ENCODE peak calls at places on chromosomes 7 and 10, in five cellular contexts. R is right atrium auricular region; T is astrocyte; L is body of pancreas; K is effector memory CD4-positive, alpha-beta T cell. X is an unnamed sample.
A peak's percentile ranks its signal among the peaks of the same experiment; 100 is the strongest.

GRCh38 chr10:63120554-63120953 is 12.6 kb upstream of the NRBF2 start:
- DNase-seq in T (peak; percentile 99), K (no peak), R (peak; percentile 63), L (peak; percentile 27), X (no peak)

GRCh38 chr7:27202018-27202740 is 2.3 kb upstream of the HOXA13 start:
- DNase-seq in L (no peak), T (no peak), R (peak; percentile 38), K (no peak), X (peak; percentile 69)

GRCh38 chr10:82256275-82256674 is 381.3 kb downstream of the NRG3 start:
- DNase-seq in L (no peak), R (no peak), T (no peak), K (no peak), X (no peak)

GRCh38 chr7:42351313-42351935 is 114.4 kb upstream of the GLI3 start:
- DNase-seq in T (peak; percentile 41), R (no peak), K (no peak), L (no peak), X (no peak)

GRCh38 chr10:23643396-23643795 is 204.5 kb downstream of the OTUD1 start:
- DNase-seq in T (no peak), K (no peak), R (no peak), L (peak; percentile 51), X (no peak)

GRCh38 chr10:62244785-62245595 is 23.7 kb downstream of the RTKN2 start:
- DNase-seq in K (peak; percentile 26), T (peak; percentile 50), L (peak; percentile 44), R (no peak), X (no peak)

GRCh38 chr7:123271231-123271630 is 71.5 kb upstream of the SLC13A1 start:
- DNase-seq in L (no peak), R (no peak), K (no peak), T (peak; percentile 2), X (no peak)

GRCh38 chr10:88528791-88529190 is 54.3 kb downstream of the RNLS start:
- DNase-seq in L (no peak), T (peak; percentile 48), K (no peak), R (no peak), X (no peak)

GRCh38 chr10:3668276-3668960 is 116.6 kb downstream of the KLF6 start:
- DNase-seq in K (peak; percentile 54), R (no peak), L (peak; percentile 63), T (peak; percentile 90), X (peak; percentile 84)

GRCh38 chr7:70836279-70836678 is 295.7 kb upstream of the GALNT17 start:
- DNase-seq in L (no peak), T (no peak), R (no peak), K (no peak), X (no peak)

GRCh38 chr10:57716884-57717283 is 550.8 kb downstream of the IPMK start:
- DNase-seq in K (no peak), L (no peak), T (peak; percentile 4), R (no peak), X (no peak)

GRCh38 chr10:95792874-95793285 is 36.9 kb downstream of the ENTPD1 start:
- DNase-seq in R (no peak), T (peak; percentile 63), L (peak; percentile 25), K (no peak), X (no peak)

GRCh38 chr10:5078781-5079180 is 15.4 kb upstream of the AKR1C3 start:
- DNase-seq in T (peak; percentile 6), L (peak; percentile 57), K (no peak), R (no peak), X (no peak)

GRCh38 chr10:77350711-77351119 is 286.9 kb downstream of the KCNMA1 start:
- DNase-seq in K (no peak), L (peak; percentile 49), R (peak; percentile 77), T (peak; percentile 99), X (no peak)

GRCh38 chr7:149823191-149823630 is 15.0 kb upstream of the ZNF862 start:
- DNase-seq in K (no peak), R (no peak), L (no peak), T (no peak), X (no peak)

GRCh38 chr7:90708841-90709317 is 112.8 kb downstream of the CDK14 start:
- DNase-seq in K (no peak), R (no peak), T (peak; percentile 19), L (peak; percentile 83), X (peak; percentile 7)

GRCh38 chr7:36021367-36021766 is 131.7 kb upstream of the EEPD1 start:
- DNase-seq in K (no peak), R (no peak), L (no peak), T (no peak), X (peak; percentile 69)

GRCh38 chr7:140640060-140640611 is 477 bp downstream of the DENND2A start:
- DNase-seq in L (no peak), R (no peak), T (peak; percentile 31), K (no peak), X (peak; percentile 87)

GRCh38 chr10:85250304-85250703 is 921.9 kb downstream of the CCSER2 start:
- DNase-seq in L (no peak), R (no peak), K (no peak), T (no peak), X (no peak)

GRCh38 chr7:16846611-16847165 is 35.1 kb downstream of the AGR3 start:
- DNase-seq in K (no peak), L (no peak), T (no peak), R (no peak), X (no peak)

GRCh38 chr7:22587322-22587721 is 87.3 kb upstream of the STEAP1B start:
- DNase-seq in R (no peak), K (no peak), L (no peak), T (peak; percentile 89), X (no peak)

GRCh38 chr10:62665771-62666170 is 138.7 kb upstream of the ADO start:
- DNase-seq in K (no peak), T (no peak), L (no peak), R (no peak), X (no peak)

GRCh38 chr7:51426163-51426562 is 109.6 kb upstream of the COBL start:
- DNase-seq in T (no peak), L (no peak), R (no peak), K (no peak), X (no peak)

GRCh38 chr10:68696018-68696417 is 25.0 kb upstream of the CCAR1 start:
- DNase-seq in K (no peak), R (no peak), L (no peak), T (no peak), X (no peak)

GRCh38 chr10:18540195-18540594 is 111.2 kb downstream of the NSUN6 start:
- DNase-seq in K (no peak), T (no peak), L (no peak), R (no peak), X (no peak)

GRCh38 chr10:71399946-71400345 is 3.2 kb downstream of the CDH23 start:
- DNase-seq in L (no peak), T (no peak), R (peak; percentile 28), K (no peak), X (no peak)
- H3K27me3 ChIP-seq in L (no peaks in the 10 kb centered on the region), T (peaks cover 56% of the 10 kb centered on the region), R (no peaks in the 10 kb centered on the region), K (peaks cover 15% of the 10 kb centered on the region), X (peaks cover 36% of the 10 kb centered on the region)

DNA sequence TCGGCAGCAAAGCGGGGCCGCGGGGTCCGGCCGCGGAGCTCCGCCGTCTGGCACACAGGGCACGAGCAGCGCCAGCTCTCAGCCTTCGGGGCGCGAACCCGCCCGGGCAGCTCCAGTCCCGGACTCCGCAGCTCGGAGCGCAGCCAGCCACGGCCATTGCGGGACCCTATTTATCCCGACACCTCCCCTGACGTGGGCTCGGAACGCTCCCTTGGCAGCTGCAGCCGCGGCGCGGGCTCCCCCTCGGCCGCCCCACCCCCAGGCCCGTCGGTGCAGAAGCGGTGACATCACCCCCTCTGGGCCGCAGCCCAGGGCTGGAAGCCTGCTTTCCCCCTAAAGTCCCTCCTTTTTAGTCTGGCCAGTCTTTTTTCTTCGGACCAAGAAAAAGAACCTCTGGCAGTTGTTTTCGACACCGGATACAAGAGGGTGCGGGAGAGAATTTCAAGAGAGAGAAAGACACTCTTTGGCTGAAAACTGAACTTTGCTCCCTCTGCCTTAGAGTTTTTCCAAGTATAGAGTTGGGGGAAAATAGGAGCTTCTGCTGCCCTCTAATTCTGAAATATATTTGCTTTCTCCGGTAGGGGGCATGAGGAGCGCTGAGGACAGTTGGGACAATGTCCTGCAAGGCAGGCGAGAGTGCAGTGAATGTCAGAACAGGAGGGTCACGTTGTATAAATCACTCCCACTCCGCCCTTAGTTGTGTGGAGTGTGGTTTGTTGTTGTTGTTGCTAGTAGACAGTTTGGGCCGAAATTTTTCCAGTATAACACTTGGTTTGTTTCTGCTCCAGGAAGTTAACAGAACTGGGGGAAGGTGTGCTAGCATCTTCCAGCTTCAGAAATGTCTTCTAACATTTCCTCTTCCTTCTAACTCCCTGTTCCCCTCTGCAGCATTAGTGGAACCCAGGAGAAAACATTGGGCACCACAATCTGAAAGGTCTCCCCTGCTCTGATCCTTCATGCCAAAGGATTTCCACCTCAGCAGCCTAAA is at the start of gene SFRP4:
- DNase-seq in R (no peak), K (no peak), T (peak; percentile 56), L (peak; percentile 73), X (peak; percentile 71)
- H3K4me3 ChIP-seq in R (peak within 1 kb of the TSS; percentile 61), K (no peak within 1 kb of the TSS), T (peak within 1 kb of the TSS; percentile 54), L (peak within 1 kb of the TSS; percentile 38), X (peak within 1 kb of the TSS; percentile 56)

GRCh38 chr7:73443543-73444255 is 10.1 kb downstream of the FZD9 start:
- DNase-seq in L (no peak), T (no peak), K (no peak), R (no peak), X (no peak)

GRCh38 chr7:73439305-73439704 is 5.7 kb downstream of the FZD9 start:
- DNase-seq in L (no peak), K (no peak), T (no peak), R (no peak), X (no peak)

GRCh38 chr7:73442222-73442902 is 8.8 kb downstream of the FZD9 start:
- DNase-seq in T (no peak), R (no peak), L (no peak), K (no peak), X (no peak)

GRCh38 chr7:73446716-73447115 is 13.1 kb downstream of the FZD9 start:
- DNase-seq in T (no peak), K (no peak), L (no peak), R (no peak), X (no peak)

DNA sequence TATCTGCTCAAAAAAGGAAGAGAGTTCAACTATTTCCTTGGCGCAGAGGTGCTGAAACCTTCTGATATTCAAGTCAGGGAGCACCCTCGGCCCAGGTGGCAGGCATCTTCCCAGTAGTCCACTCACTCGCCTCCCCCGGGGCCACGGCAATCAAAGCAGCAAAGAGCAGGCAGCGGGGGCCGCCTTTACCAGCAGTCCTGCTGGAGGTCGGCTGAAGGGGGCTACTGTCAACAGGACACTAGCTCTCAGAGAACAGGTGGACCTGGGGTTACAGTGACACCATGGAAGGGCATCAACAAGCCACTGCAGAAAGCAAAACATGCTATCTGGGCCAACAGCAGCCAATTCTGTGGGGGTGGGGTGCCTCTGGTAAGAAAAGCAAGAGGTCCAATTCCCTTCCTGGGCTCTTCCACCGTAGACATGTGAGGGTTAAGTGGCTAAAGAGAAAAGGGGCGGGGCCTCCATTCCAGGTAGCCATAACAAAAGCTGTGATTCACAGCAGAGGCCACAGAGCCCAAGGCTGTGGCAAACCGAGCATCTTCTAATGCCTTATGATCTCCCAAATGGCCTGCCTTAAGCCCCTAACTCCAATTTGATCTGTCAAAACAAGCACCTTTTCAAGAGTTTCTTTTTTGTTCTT is 9.4 kb downstream of the FZD9 start:
- DNase-seq in R (no peak), T (no peak), K (no peak), L (no peak), X (peak; percentile 51)
- H3K36me3 ChIP-seq in R (peaks cover 85% of the 10 kb centered on the region), T (peaks cover 59% of the 10 kb centered on the region), K (peaks cover 82% of the 10 kb centered on the region), L (peaks cover 43% of the 10 kb centered on the region), X (peaks cover 38% of the 10 kb centered on the region)

DNA sequence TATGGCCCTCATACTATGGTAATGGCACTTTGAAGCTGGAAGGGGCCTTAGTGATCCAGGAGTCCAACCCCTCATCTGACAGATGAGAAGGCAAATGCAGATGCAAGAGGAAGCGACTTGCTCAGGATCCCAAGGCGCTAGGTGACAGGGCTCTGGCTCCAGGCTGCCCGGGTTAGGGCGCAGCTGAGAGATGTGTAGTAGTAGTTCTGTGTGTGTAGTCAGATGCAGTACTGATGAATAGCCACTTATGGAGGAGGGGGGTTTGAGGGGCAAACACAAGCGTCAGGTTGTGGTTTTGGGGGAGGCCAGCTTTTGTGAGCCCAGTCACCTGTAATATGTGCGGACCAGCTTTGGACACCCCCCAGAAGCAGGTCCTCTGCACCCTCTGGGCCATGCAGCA is 4.8 kb downstream of the ADRA2A start:
- DNase-seq in K (no peak), L (no peak), R (peak; percentile 38), T (no peak), X (peak; percentile 32)
- H3K27me3 ChIP-seq in K (peaks cover 13% of the 10 kb centered on the region), L (no peaks in the 10 kb centered on the region), R (peaks cover 21% of the 10 kb centered on the region), T (peaks cover 29% of the 10 kb centered on the region), X (peaks cover 26% of the 10 kb centered on the region)

X was measured in H7.